ENCODE peak calls at places on chromosomes 5 and 9, in nine cellular contexts. One of them, this sample, is unnamed.

GRCh38 chr9:85427749-85428148 is 314.0 kb downstream of the AGTPBP1 start:
- DNase-seq in spleen: no peak
- DNase-seq in body of pancreas: no peak
- DNase-seq in A549: no peak
- DNase-seq in upper lobe of left lung: no peak
- DNase-seq in ovary: no peak
- DNase-seq in HCT116: no peak
- DNase-seq in breast epithelium: no peak
- DNase-seq in uterus: no peak
- DNase-seq in this sample: no peak

GRCh38 chr5:72137826-72138409 is 30.6 kb downstream of the MAP1B start:
- DNase-seq in spleen: no peak
- DNase-seq in body of pancreas: no peak
- DNase-seq in A549: no peak
- DNase-seq in upper lobe of left lung: no peak
- DNase-seq in ovary: no peak
- DNase-seq in HCT116: peak
- DNase-seq in breast epithelium: no peak
- DNase-seq in uterus: no peak
- DNase-seq in this sample: no peak

GRCh38 chr5:55146543-55147151 is 13.3 kb upstream of the GPX8 start:
- DNase-seq in spleen: peak
- DNase-seq in body of pancreas: peak
- DNase-seq in A549: peak
- DNase-seq in upper lobe of left lung: no peak
- DNase-seq in ovary: peak
- DNase-seq in HCT116: peak
- DNase-seq in breast epithelium: peak
- DNase-seq in uterus: peak
- DNase-seq in this sample: peak

GRCh38 chr5:15238006-15238405 is 262.0 kb upstream of the FBXL7 start:
- DNase-seq in spleen: no peak
- DNase-seq in body of pancreas: no peak
- DNase-seq in A549: no peak
- DNase-seq in upper lobe of left lung: no peak
- DNase-seq in ovary: no peak
- DNase-seq in HCT116: no peak
- DNase-seq in breast epithelium: no peak
- DNase-seq in uterus: no peak
- DNase-seq in this sample: no peak

GRCh38 chr5:9454012-9454481 is 91.8 kb downstream of the SEMA5A start:
- DNase-seq in spleen: no peak
- DNase-seq in body of pancreas: no peak
- DNase-seq in A549: no peak
- DNase-seq in upper lobe of left lung: no peak
- DNase-seq in ovary: no peak
- DNase-seq in HCT116: no peak
- DNase-seq in breast epithelium: no peak
- DNase-seq in uterus: no peak
- DNase-seq in this sample: no peak

GRCh38 chr5:145540375-145540774 is 294.8 kb downstream of the PRELID2 start:
- DNase-seq in spleen: no peak
- DNase-seq in body of pancreas: no peak
- DNase-seq in A549: no peak
- DNase-seq in upper lobe of left lung: no peak
- DNase-seq in ovary: no peak
- DNase-seq in HCT116: no peak
- DNase-seq in breast epithelium: no peak
- DNase-seq in uterus: no peak
- DNase-seq in this sample: no peak

GRCh38 chr5:90488791-90489190 is 14.1 kb downstream of the POLR3G start:
- DNase-seq in spleen: no peak
- DNase-seq in body of pancreas: no peak
- DNase-seq in A549: no peak
- DNase-seq in upper lobe of left lung: no peak
- DNase-seq in ovary: no peak
- DNase-seq in HCT116: no peak
- DNase-seq in breast epithelium: no peak
- DNase-seq in uterus: no peak
- DNase-seq in this sample: no peak

GRCh38 chr9:107489687-107490605 is at the start of gene KLF4:
- DNase-seq in spleen: peak
- DNase-seq in body of pancreas: peak
- DNase-seq in A549: peak
- DNase-seq in upper lobe of left lung: peak
- DNase-seq in ovary: peak
- DNase-seq in HCT116: peak
- DNase-seq in breast epithelium: peak
- DNase-seq in uterus: peak
- DNase-seq in this sample: peak

GRCh38 chr9:6689893-6690634 is 44.5 kb upstream of the GLDC start:
- DNase-seq in spleen: no peak
- DNase-seq in body of pancreas: no peak
- DNase-seq in A549: no peak
- DNase-seq in upper lobe of left lung: no peak
- DNase-seq in ovary: no peak
- DNase-seq in HCT116: no peak
- DNase-seq in breast epithelium: no peak
- DNase-seq in uterus: no peak
- DNase-seq in this sample: no peak

GRCh38 chr9:6687180-6687579 is 41.7 kb upstream of the GLDC start:
- DNase-seq in spleen: no peak
- DNase-seq in body of pancreas: no peak
- DNase-seq in A549: no peak
- DNase-seq in upper lobe of left lung: no peak
- DNase-seq in ovary: no peak
- DNase-seq in HCT116: no peak
- DNase-seq in breast epithelium: no peak
- DNase-seq in uterus: no peak
- DNase-seq in this sample: no peak

GRCh38 chr9:6681147-6681956 is 35.8 kb upstream of the GLDC start:
- DNase-seq in spleen: peak
- DNase-seq in body of pancreas: peak
- DNase-seq in A549: peak
- DNase-seq in upper lobe of left lung: peak
- DNase-seq in ovary: peak
- DNase-seq in HCT116: peak
- DNase-seq in breast epithelium: peak
- DNase-seq in uterus: peak
- DNase-seq in this sample: peak

GRCh38 chr9:6681957-6682501 is 36.5 kb upstream of the GLDC start:
- DNase-seq in spleen: peak
- DNase-seq in body of pancreas: peak
- DNase-seq in A549: no peak
- DNase-seq in upper lobe of left lung: no peak
- DNase-seq in ovary: peak
- DNase-seq in HCT116: no peak
- DNase-seq in breast epithelium: no peak
- DNase-seq in uterus: no peak
- DNase-seq in this sample: no peak

DNA sequence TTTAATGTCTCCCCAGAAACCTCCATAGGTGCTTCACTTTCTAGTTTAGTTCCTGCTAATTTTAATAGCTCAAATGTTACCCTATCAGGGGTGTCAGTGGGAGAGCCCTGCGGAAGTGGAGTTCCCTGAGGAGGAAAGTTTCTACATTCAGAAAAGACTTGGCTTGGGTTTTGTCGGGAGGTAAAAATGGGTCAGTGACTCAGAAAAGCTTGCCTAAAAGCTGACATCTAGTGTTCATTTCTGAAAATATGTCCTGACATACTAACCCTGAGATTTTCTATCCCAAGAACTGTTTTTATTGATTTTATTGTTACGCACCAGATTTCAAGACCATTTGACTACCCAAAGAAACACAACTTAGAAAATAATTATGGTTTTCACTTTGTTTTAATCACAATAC is 40.9 kb upstream of the GLDC start:
- DNase-seq in spleen: no peak
- DNase-seq in body of pancreas: no peak
- DNase-seq in A549: peak
- DNase-seq in upper lobe of left lung: no peak
- DNase-seq in ovary: no peak
- DNase-seq in HCT116: no peak
- DNase-seq in breast epithelium: no peak
- DNase-seq in uterus: no peak
- DNase-seq in this sample: no peak
- TF ChIP-seq CTCF in spleen: no peak
- TF ChIP-seq CTCF in body of pancreas: no peak
- TF ChIP-seq CTCF in A549: peak
- TF ChIP-seq CTCF in upper lobe of left lung: no peak
- TF ChIP-seq CTCF in ovary: no peak
- TF ChIP-seq CTCF in HCT116: no peak
- TF ChIP-seq CTCF in breast epithelium: no peak
- TF ChIP-seq CTCF in uterus: no peak
- TF ChIP-seq CTCF in this sample: no peak

DNA sequence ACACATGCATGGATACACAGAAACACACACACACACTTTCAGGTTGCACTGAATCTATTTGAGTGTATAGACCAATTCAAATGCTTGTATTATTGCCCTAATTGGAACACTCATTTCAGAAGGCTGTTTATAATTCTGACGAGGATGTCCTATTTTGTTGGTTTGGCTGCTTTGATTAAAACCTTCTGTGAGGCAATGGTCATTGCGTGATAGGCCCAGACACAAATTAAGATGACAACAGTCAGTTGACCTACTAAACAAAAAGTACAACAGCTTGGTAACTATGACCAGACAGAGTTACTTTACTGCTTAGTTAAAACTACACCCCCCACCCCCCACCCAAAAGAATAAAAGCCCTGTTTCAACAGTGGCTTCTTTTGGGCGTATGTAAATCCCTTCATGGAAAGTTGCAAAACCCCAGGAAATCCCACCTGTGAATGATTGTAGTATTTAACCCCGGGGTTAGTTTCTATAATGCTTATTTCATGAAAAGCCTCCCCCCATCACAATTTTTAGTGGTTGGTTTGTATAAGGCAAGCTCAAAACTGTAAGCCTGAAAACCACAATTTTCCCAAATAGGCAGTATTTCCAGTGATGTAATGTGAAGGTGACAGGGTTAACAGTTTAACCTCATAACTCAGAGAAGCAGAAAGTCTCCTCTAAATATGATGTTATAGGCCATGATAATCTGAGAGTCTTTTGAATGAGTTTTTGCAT is 340.8 kb downstream of the FGF10 start:
- DNase-seq in spleen: no peak
- DNase-seq in body of pancreas: no peak
- DNase-seq in A549: no peak
- DNase-seq in upper lobe of left lung: no peak
- DNase-seq in ovary: no peak
- DNase-seq in HCT116: no peak
- DNase-seq in breast epithelium: no peak
- DNase-seq in uterus: peak
- DNase-seq in this sample: no peak
- H3K4me3 ChIP-seq in spleen: no peak
- H3K4me3 ChIP-seq in body of pancreas: no peak
- H3K4me3 ChIP-seq in A549: no peak
- H3K4me3 ChIP-seq in upper lobe of left lung: no peak
- H3K4me3 ChIP-seq in ovary: no peak
- H3K4me3 ChIP-seq in HCT116: no peak
- H3K4me3 ChIP-seq in breast epithelium: no peak
- H3K4me3 ChIP-seq in uterus: no peak
- H3K4me3 ChIP-seq in this sample: no peak

DNA sequence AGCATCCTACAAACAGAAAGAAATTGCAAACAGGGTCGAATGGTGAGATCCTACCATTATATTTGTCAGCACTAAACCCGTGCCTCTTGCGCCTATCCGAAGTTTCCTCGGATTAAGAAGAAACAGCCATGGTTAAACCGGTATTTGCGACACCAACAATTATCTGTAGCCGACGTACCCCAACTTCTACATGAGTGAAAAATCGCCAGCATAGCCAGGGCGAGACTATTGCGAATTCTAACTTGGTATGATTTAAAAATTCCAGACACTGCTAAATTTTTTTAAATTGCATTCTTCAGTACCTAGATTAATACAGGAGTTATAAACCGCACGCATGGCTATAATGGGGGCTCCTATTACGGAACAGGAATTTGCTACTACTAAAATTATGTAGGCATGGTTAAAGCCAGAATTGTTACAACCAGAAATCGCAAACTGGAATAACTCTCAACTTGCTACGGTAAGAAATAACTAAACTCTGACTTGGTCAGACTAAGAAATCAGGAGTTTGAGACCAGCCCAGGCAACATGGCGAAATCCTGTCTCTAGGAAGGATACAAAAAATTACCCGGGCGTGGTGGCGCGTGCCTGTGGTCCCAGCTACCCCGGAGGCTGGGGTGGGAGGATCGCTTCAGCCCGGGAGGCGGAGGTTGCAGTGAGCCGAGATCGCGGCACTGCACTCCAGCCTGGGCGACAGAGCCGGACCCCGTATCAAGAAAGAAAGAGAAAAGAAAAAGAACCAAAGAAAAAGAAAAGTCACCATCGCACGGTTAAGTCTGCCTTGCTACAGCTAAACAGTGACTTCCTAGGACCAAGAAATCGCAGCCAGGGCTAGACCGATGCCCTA is 25.5 kb upstream of the ANXA2R start:
- DNase-seq in spleen: peak
- DNase-seq in body of pancreas: peak
- DNase-seq in A549: peak
- DNase-seq in upper lobe of left lung: peak
- DNase-seq in ovary: peak
- DNase-seq in HCT116: no peak
- DNase-seq in breast epithelium: peak
- DNase-seq in uterus: no peak
- DNase-seq in this sample: peak
- TF ChIP-seq POLR2A in spleen: no peak
- TF ChIP-seq POLR2A in body of pancreas: peak
- TF ChIP-seq POLR2A in A549: no peak
- TF ChIP-seq POLR2A in upper lobe of left lung: no peak
- TF ChIP-seq POLR2A in ovary: no peak
- TF ChIP-seq POLR2A in HCT116: peak
- TF ChIP-seq POLR2A in breast epithelium: no peak
- TF ChIP-seq POLR2A in uterus: no peak
- TF ChIP-seq POLR2A in this sample: no peak

GRCh38 chr9:127426756-127427155 is 2.6 kb downstream of the ZNF79 start:
- DNase-seq in spleen: no peak
- DNase-seq in body of pancreas: no peak
- DNase-seq in A549: no peak
- DNase-seq in upper lobe of left lung: no peak
- DNase-seq in ovary: no peak
- DNase-seq in HCT116: no peak
- DNase-seq in breast epithelium: no peak
- DNase-seq in uterus: no peak
- DNase-seq in this sample: no peak

GRCh38 chr9:127423591-127423933 is 620 bp upstream of the ZNF79 start:
- DNase-seq in spleen: no peak
- DNase-seq in body of pancreas: no peak
- DNase-seq in A549: no peak
- DNase-seq in upper lobe of left lung: no peak
- DNase-seq in ovary: no peak
- DNase-seq in HCT116: no peak
- DNase-seq in breast epithelium: no peak
- DNase-seq in uterus: no peak
- DNase-seq in this sample: no peak

GRCh38 chr9:127422787-127423186 is 1.4 kb upstream of the ZNF79 start:
- DNase-seq in spleen: no peak
- DNase-seq in body of pancreas: no peak
- DNase-seq in A549: no peak
- DNase-seq in upper lobe of left lung: no peak
- DNase-seq in ovary: no peak
- DNase-seq in HCT116: no peak
- DNase-seq in breast epithelium: no peak
- DNase-seq in uterus: no peak
- DNase-seq in this sample: no peak

GRCh38 chr9:127423934-127424668 is at the start of gene ZNF79:
- DNase-seq in spleen: peak
- DNase-seq in body of pancreas: peak
- DNase-seq in A549: peak
- DNase-seq in upper lobe of left lung: peak
- DNase-seq in ovary: peak
- DNase-seq in HCT116: peak
- DNase-seq in breast epithelium: peak
- DNase-seq in uterus: peak
- DNase-seq in this sample: peak

GRCh38 chr9:127424669-127424986 is 446 bp downstream of the ZNF79 start:
- DNase-seq in spleen: no peak
- DNase-seq in body of pancreas: no peak
- DNase-seq in A549: no peak
- DNase-seq in upper lobe of left lung: no peak
- DNase-seq in ovary: no peak
- DNase-seq in HCT116: no peak
- DNase-seq in breast epithelium: no peak
- DNase-seq in uterus: no peak
- DNase-seq in this sample: no peak
- TF ChIP-seq CTCF in spleen: no peak
- TF ChIP-seq CTCF in body of pancreas: no peak
- TF ChIP-seq CTCF in A549: no peak
- TF ChIP-seq CTCF in upper lobe of left lung: peak
- TF ChIP-seq CTCF in ovary: no peak
- TF ChIP-seq CTCF in HCT116: no peak
- TF ChIP-seq CTCF in breast epithelium: no peak
- TF ChIP-seq CTCF in uterus: no peak
- TF ChIP-seq CTCF in this sample: no peak